ENCODE peak calls at places on chromosomes 11 and 22, in five cellular contexts. One of them, this sample, is unnamed.

GRCh38 chr11:554824-555499 is 5.6 kb downstream of the LMNTD2 start:
- DNase-seq in Peyer's patch: peak
- DNase-seq in activated naive CD4-positive, alpha-beta T cell: no peak
- DNase-seq in thoracic aorta: no peak
- DNase-seq in NCI-H1105: peak
- DNase-seq in this sample: no peak

GRCh38 chr11:75802913-75803820 is 11.8 kb upstream of the UVRAG start:
- DNase-seq in Peyer's patch: no peak
- DNase-seq in activated naive CD4-positive, alpha-beta T cell: no peak
- DNase-seq in NCI-H1105: peak
- DNase-seq in thoracic aorta: peak
- DNase-seq in this sample: peak

GRCh38 chr11:70399681-70400112 is 1.4 kb downstream of the CTTN start:
- DNase-seq in activated naive CD4-positive, alpha-beta T cell: no peak
- DNase-seq in Peyer's patch: peak
- DNase-seq in NCI-H1105: no peak
- DNase-seq in thoracic aorta: peak
- DNase-seq in this sample: peak

GRCh38 chr11:76801205-76801604 is 18.0 kb downstream of the TSKU start:
- DNase-seq in activated naive CD4-positive, alpha-beta T cell: no peak
- DNase-seq in NCI-H1105: no peak
- DNase-seq in thoracic aorta: no peak
- DNase-seq in Peyer's patch: no peak
- DNase-seq in this sample: no peak

GRCh38 chr11:66720223-66720898 is 8.7 kb downstream of the SPTBN2 start:
- DNase-seq in NCI-H1105: peak
- DNase-seq in Peyer's patch: peak
- DNase-seq in activated naive CD4-positive, alpha-beta T cell: no peak
- DNase-seq in thoracic aorta: no peak
- DNase-seq in this sample: peak

GRCh38 chr11:47104337-47104950 is 72.2 kb downstream of the ARFGAP2 start:
- DNase-seq in activated naive CD4-positive, alpha-beta T cell: no peak
- DNase-seq in Peyer's patch: no peak
- DNase-seq in thoracic aorta: no peak
- DNase-seq in NCI-H1105: no peak
- DNase-seq in this sample: peak

GRCh38 chr11:6900327-6900999 is 8.2 kb upstream of the OR2D2 start:
- DNase-seq in Peyer's patch: no peak
- DNase-seq in NCI-H1105: no peak
- DNase-seq in thoracic aorta: no peak
- DNase-seq in activated naive CD4-positive, alpha-beta T cell: no peak
- DNase-seq in this sample: no peak

GRCh38 chr22:22460635-22461034 is 47.9 kb downstream of the ZNF280B start:
- DNase-seq in activated naive CD4-positive, alpha-beta T cell: no peak
- DNase-seq in Peyer's patch: no peak
- DNase-seq in NCI-H1105: no peak
- DNase-seq in thoracic aorta: no peak
- DNase-seq in this sample: no peak

GRCh38 chr11:128195057-128195751 is 392.2 kb downstream of the ETS1 start:
- DNase-seq in activated naive CD4-positive, alpha-beta T cell: no peak
- DNase-seq in thoracic aorta: no peak
- DNase-seq in NCI-H1105: no peak
- DNase-seq in Peyer's patch: no peak
- DNase-seq in this sample: no peak

GRCh38 chr11:18698341-18699268 is at the start of gene TMEM86A:
- DNase-seq in thoracic aorta: peak
- DNase-seq in Peyer's patch: peak
- DNase-seq in activated naive CD4-positive, alpha-beta T cell: peak
- DNase-seq in NCI-H1105: peak
- DNase-seq in this sample: peak

GRCh38 chr11:117498791-117499190 is 171.1 kb downstream of the CEP164 start:
- DNase-seq in Peyer's patch: no peak
- DNase-seq in NCI-H1105: no peak
- DNase-seq in activated naive CD4-positive, alpha-beta T cell: no peak
- DNase-seq in thoracic aorta: no peak
- DNase-seq in this sample: no peak

GRCh38 chr22:30649430-30650007 is 13.9 kb downstream of the SLC35E4 start:
- DNase-seq in NCI-H1105: no peak
- DNase-seq in activated naive CD4-positive, alpha-beta T cell: peak
- DNase-seq in thoracic aorta: no peak
- DNase-seq in Peyer's patch: peak
- DNase-seq in this sample: peak

GRCh38 chr22:35569916-35570315 is 29.3 kb downstream of the RASD2 start:
- DNase-seq in NCI-H1105: no peak
- DNase-seq in activated naive CD4-positive, alpha-beta T cell: no peak
- DNase-seq in thoracic aorta: no peak
- DNase-seq in Peyer's patch: no peak
- DNase-seq in this sample: no peak

GRCh38 chr11:107017433-107018227 is 646 bp downstream of the GUCY1A2 start:
- DNase-seq in activated naive CD4-positive, alpha-beta T cell: no peak
- DNase-seq in Peyer's patch: peak
- DNase-seq in NCI-H1105: peak
- DNase-seq in thoracic aorta: no peak
- DNase-seq in this sample: peak

GRCh38 chr11:7004482-7004881 is 15.7 kb downstream of the ZNF214 start:
- DNase-seq in thoracic aorta: no peak
- DNase-seq in Peyer's patch: no peak
- DNase-seq in NCI-H1105: no peak
- DNase-seq in activated naive CD4-positive, alpha-beta T cell: no peak
- DNase-seq in this sample: no peak

GRCh38 chr11:123302751-123303195 is 107.7 kb upstream of the CLMP start:
- DNase-seq in Peyer's patch: no peak
- DNase-seq in NCI-H1105: no peak
- DNase-seq in activated naive CD4-positive, alpha-beta T cell: no peak
- DNase-seq in thoracic aorta: no peak
- DNase-seq in this sample: peak

GRCh38 chr11:23288001-23288783 is 427.9 kb upstream of the CCDC179 start:
- DNase-seq in NCI-H1105: no peak
- DNase-seq in thoracic aorta: no peak
- DNase-seq in Peyer's patch: no peak
- DNase-seq in activated naive CD4-positive, alpha-beta T cell: no peak
- DNase-seq in this sample: no peak

GRCh38 chr11:44246726-44247125 is 63.2 kb downstream of the ALX4 start:
- DNase-seq in NCI-H1105: no peak
- DNase-seq in Peyer's patch: no peak
- DNase-seq in activated naive CD4-positive, alpha-beta T cell: no peak
- DNase-seq in thoracic aorta: no peak
- DNase-seq in this sample: no peak

GRCh38 chr22:36379593-36380361 is 8.0 kb downstream of the MYH9 start:
- DNase-seq in thoracic aorta: no peak
- DNase-seq in NCI-H1105: no peak
- DNase-seq in Peyer's patch: no peak
- DNase-seq in activated naive CD4-positive, alpha-beta T cell: no peak
- DNase-seq in this sample: peak

GRCh38 chr22:39960791-39961746 is 872 bp downstream of the TMA7B start:
- DNase-seq in activated naive CD4-positive, alpha-beta T cell: no peak
- DNase-seq in NCI-H1105: no peak
- DNase-seq in Peyer's patch: no peak
- DNase-seq in thoracic aorta: no peak
- DNase-seq in this sample: peak

GRCh38 chr11:100789500-100789899 is 102.4 kb downstream of the ARHGAP42 start:
- DNase-seq in Peyer's patch: peak
- DNase-seq in activated naive CD4-positive, alpha-beta T cell: no peak
- DNase-seq in NCI-H1105: no peak
- DNase-seq in thoracic aorta: no peak
- DNase-seq in this sample: no peak

GRCh38 chr22:24494535-24495364 is at the start of gene UPB1:
- DNase-seq in thoracic aorta: no peak
- DNase-seq in NCI-H1105: no peak
- DNase-seq in Peyer's patch: no peak
- DNase-seq in activated naive CD4-positive, alpha-beta T cell: no peak
- DNase-seq in this sample: no peak

GRCh38 chr11:78037056-78037455 is 14.0 kb upstream of the KCTD14 start:
- DNase-seq in Peyer's patch: peak
- DNase-seq in NCI-H1105: no peak
- DNase-seq in activated naive CD4-positive, alpha-beta T cell: no peak
- DNase-seq in thoracic aorta: no peak
- DNase-seq in this sample: no peak

GRCh38 chr22:43851979-43852307 is 10.4 kb downstream of the SULT4A1 start:
- DNase-seq in NCI-H1105: no peak
- DNase-seq in Peyer's patch: no peak
- DNase-seq in activated naive CD4-positive, alpha-beta T cell: no peak
- DNase-seq in thoracic aorta: no peak
- DNase-seq in this sample: no peak

GRCh38 chr11:109697140-109697843 is 275.3 kb downstream of the C11orf87 start:
- DNase-seq in thoracic aorta: no peak
- DNase-seq in NCI-H1105: peak
- DNase-seq in activated naive CD4-positive, alpha-beta T cell: no peak
- DNase-seq in Peyer's patch: no peak
- DNase-seq in this sample: peak

GRCh38 chr11:86676533-86677154 is 4.2 kb upstream of the ME3 start:
- DNase-seq in Peyer's patch: no peak
- DNase-seq in thoracic aorta: no peak
- DNase-seq in NCI-H1105: no peak
- DNase-seq in activated naive CD4-positive, alpha-beta T cell: no peak
- DNase-seq in this sample: no peak

GRCh38 chr22:36753120-36753802 is 22.7 kb downstream of the IFT27 start:
- DNase-seq in Peyer's patch: no peak
- DNase-seq in NCI-H1105: no peak
- DNase-seq in thoracic aorta: no peak
- DNase-seq in activated naive CD4-positive, alpha-beta T cell: no peak
- DNase-seq in this sample: no peak

GRCh38 chr11:113877673-113878060 is 2.3 kb upstream of the USP28 start:
- DNase-seq in Peyer's patch: no peak
- DNase-seq in thoracic aorta: no peak
- DNase-seq in NCI-H1105: no peak
- DNase-seq in activated naive CD4-positive, alpha-beta T cell: no peak
- DNase-seq in this sample: no peak

GRCh38 chr22:25060522-25061071 is 108.1 kb downstream of the KIAA1671 start:
- DNase-seq in activated naive CD4-positive, alpha-beta T cell: no peak
- DNase-seq in NCI-H1105: no peak
- DNase-seq in thoracic aorta: no peak
- DNase-seq in Peyer's patch: no peak
- DNase-seq in this sample: no peak

This sample was measured in hepatic stellate cell.